ENCODE peak calls at places on chromosomes 11 and 22, in four cellular contexts. O is heart right ventricle; W is activated CD4-positive, alpha-beta memory T cell treated with anti-CD3 and anti-CD28 coated beads, Interleukin-2, amount 10 ng/mL, durations not matched to agents 7 days and 5 days; L is coronary artery. N is an unnamed sample.

GRCh38 chr11:64864473-64865285 is 13.7 kb downstream of the EHD1 start:
- DNase-seq in O (peak; percentile 79), W (no peak), L (peak; percentile 97), N (peak; percentile 87)

GRCh38 chr22:27844256-27844655 is 42.7 kb upstream of the MN1 start:
- DNase-seq in O (no peak), W (no peak), L (peak; percentile 29), N (peak; percentile 5)

GRCh38 chr11:30522825-30523224 is 63.3 kb downstream of the MPPED2 start:
- DNase-seq in O (no peak), W (no peak), L (no peak), N (no peak)

GRCh38 chr22:43077121-43077877 is 11.9 kb downstream of the TTLL1 start:
- DNase-seq in O (peak; percentile 34), W (no peak), L (no peak), N (no peak)

GRCh38 chr22:48464246-48464645 is 1363.4 kb downstream of the BRD1 start:
- DNase-seq in O (no peak), W (no peak), L (no peak), N (peak; percentile 6)

GRCh38 chr11:72618801-72619200 is 55.4 kb downstream of the PDE2A start:
- DNase-seq in O (no peak), W (no peak), L (no peak), N (no peak)

GRCh38 chr11:8025816-8026215 is 38.7 kb downstream of the EIF3F start:
- DNase-seq in O (no peak), W (no peak), L (no peak), N (no peak)

GRCh38 chr22:50687829-50688228 is 15.2 kb downstream of the SHANK3 start:
- DNase-seq in O (no peak), W (no peak), L (peak; percentile 57), N (no peak)

N was measured in tibial artery.